ENCODE peak calls at places on chromosomes 6 and 20, in four cellular contexts. X is T-helper 17 cell; S is naive thymus-derived CD8-positive, alpha-beta T cell; V is HFFc6. G is an unnamed sample.
A peak's percentile ranks its signal among the peaks of the same experiment; 100 is the strongest.

GRCh38 chr6:80725156-80725930 is 618.9 kb downstream of the BCKDHB start:
- DNase-seq in S (no peak), X (no peak), V (peak; percentile 22), G (no peak)

GRCh38 chr20:58469500-58470129 is 45.6 kb downstream of the APCDD1L start:
- DNase-seq in S (no peak), V (no peak), X (no peak), G (no peak)

GRCh38 chr6:90385914-90386313 is 89.3 kb upstream of the BACH2 start:
- DNase-seq in V (no peak), S (no peak), X (no peak), G (no peak)

GRCh38 chr20:51612896-51613295 is 70.4 kb upstream of the NFATC2 start:
- DNase-seq in S (no peak), V (no peak), X (no peak), G (no peak)

GRCh38 chr20:33273117-33273851 is 9.7 kb upstream of the BPIFB1 start:
- DNase-seq in V (no peak), S (no peak), X (no peak), G (peak; percentile 53)

GRCh38 chr20:45258669-45259068 is 4.3 kb upstream of the SLPI start:
- DNase-seq in X (no peak), V (no peak), S (no peak), G (no peak)

GRCh38 chr20:56952258-56952929 is 314.0 kb downstream of the BMP7 start:
- DNase-seq in S (no peak), X (no peak), V (no peak), G (no peak)

GRCh38 chr6:28683945-28684538 is 158.4 kb downstream of the GPX5 start:
- DNase-seq in V (peak; percentile 60), S (peak; percentile 46), X (no peak), G (no peak)

GRCh38 chr6:30683137-30683979 is 3.1 kb downstream of the PPP1R18 start:
- DNase-seq in S (no peak), V (no peak), X (no peak), G (no peak)

GRCh38 chr20:48772183-48772976 is 55.4 kb downstream of the PREX1 start:
- DNase-seq in V (no peak), X (no peak), S (peak; percentile 23), G (no peak)

GRCh38 chr20:37142708-37143107 is 36.4 kb upstream of the RPN2 start:
- DNase-seq in S (no peak), X (no peak), V (peak; percentile 19), G (no peak)

GRCh38 chr6:42260972-42261371 is 43.3 kb upstream of the MRPS10 start:
- DNase-seq in V (no peak), S (peak; percentile 40), X (no peak), G (peak; percentile 79)

GRCh38 chr20:15708984-15709598 is 864.2 kb downstream of the KIF16B start:
- DNase-seq in V (no peak), S (no peak), X (no peak), G (no peak)